ENCODE peak calls at places on chromosomes 2 and 18, in nine cellular contexts. K, B, P, Z, M, R, L, Y and I are unnamed samples.

GRCh38 chr2:165827219-165827920 is 33.3 kb upstream of the GALNT3 start:
- DNase-seq in P (no peak), Y (no peak), K (no peak), R (no peak), B (no peak), L (no peak), Z (no peak), M (no peak), I (no peak)

GRCh38 chr2:120017201-120017600 is 4.3 kb downstream of the EPB41L5 start:
- DNase-seq in M (no peak), Z (no peak), B (no peak), P (no peak), K (no peak), R (no peak), Y (no peak), L (no peak), I (no peak)

GRCh38 chr2:217331577-217332139 is 471.8 kb upstream of the TNP1 start:
- DNase-seq in L (no peak), K (peak; percentile 45), Y (peak; percentile 86), B (no peak), Z (peak; percentile 29), P (peak; percentile 60), R (no peak), M (peak; percentile 36), I (peak; percentile 42)

GRCh38 chr2:34012728-34013302 is 413.7 kb upstream of the FAM98A start:
- DNase-seq in Z (peak; percentile 43), M (peak; percentile 60), R (peak; percentile 40), Y (peak; percentile 73), L (peak; percentile 10), P (peak; percentile 21), K (no peak), B (no peak), I (no peak)

GRCh38 chr2:236342507-236342906 is 78.3 kb upstream of the ASB18 start:
- DNase-seq in R (no peak), L (no peak), K (no peak), B (no peak), Y (no peak), M (no peak), P (no peak), Z (no peak), I (no peak)

GRCh38 chr2:101949304-101949703 is 42.5 kb upstream of the IL1R2 start:
- DNase-seq in K (no peak), Z (no peak), B (no peak), P (no peak), M (no peak), R (no peak), L (no peak), Y (no peak), I (no peak)

GRCh38 chr2:206556357-206556949 is 85.8 kb upstream of the FAM237A start:
- DNase-seq in K (no peak), L (peak; percentile 21), Z (no peak), M (no peak), R (no peak), Y (peak; percentile 64), P (peak; percentile 63), B (no peak), I (peak; percentile 47)

GRCh38 chr2:219220652-219221402 is 2.1 kb upstream of the ABCB6 start:
- DNase-seq in B (no peak), M (no peak), L (no peak), R (no peak), Y (no peak), Z (no peak), P (no peak), K (no peak), I (no peak)

GRCh38 chr2:121489284-121489683 is 41.4 kb upstream of the RNU4ATAC start:
- DNase-seq in R (no peak), P (peak; percentile 43), K (no peak), Y (peak; percentile 42), Z (peak; percentile 57), B (no peak), M (peak; percentile 35), L (no peak), I (peak; percentile 65)

GRCh38 chr2:186523781-186524180 is 37.7 kb downstream of the ZC3H15 start:
- DNase-seq in M (no peak), K (no peak), B (no peak), R (no peak), P (no peak), L (no peak), Y (no peak), Z (no peak), I (no peak)

GRCh38 chr2:83394134-83394965 is 1064.7 kb downstream of the SUCLG1 start:
- DNase-seq in L (no peak), Y (no peak), K (no peak), B (no peak), Z (no peak), M (no peak), P (no peak), R (no peak), I (no peak)

GRCh38 chr2:36672199-36672598 is 24.3 kb upstream of the VIT start:
- DNase-seq in M (no peak), L (no peak), Y (peak; percentile 69), K (no peak), R (no peak), B (no peak), Z (no peak), P (peak; percentile 54), I (peak; percentile 50)

GRCh38 chr18:11470941-11471340 is 138.5 kb upstream of the SLC35G4 start:
- DNase-seq in Z (no peak), B (no peak), M (no peak), Y (no peak), P (no peak), R (no peak), L (no peak), K (no peak), I (no peak)

GRCh38 chr18:60176271-60176670 is 196.3 kb downstream of the MC4R start:
- DNase-seq in K (no peak), P (peak; percentile 0), B (no peak), Z (no peak), M (no peak), R (no peak), L (no peak), Y (no peak), I (no peak)

GRCh38 chr18:60174832-60175231 is 197.7 kb downstream of the MC4R start:
- DNase-seq in B (no peak), M (no peak), Z (no peak), R (no peak), K (no peak), L (no peak), P (no peak), Y (no peak), I (no peak)

GRCh38 chr18:60172030-60172429 is 200.5 kb downstream of the MC4R start:
- DNase-seq in Y (no peak), M (no peak), B (no peak), P (no peak), Z (no peak), R (no peak), L (no peak), K (no peak), I (no peak)
- TF ChIP-seq CTCF in Y (no peak), M (no peak), B (no peak), P (no peak), Z (no peak), R (no peak), L (no peak), K (no peak), I (no peak)

GRCh38 chr18:8842506-8842905 is 137.2 kb downstream of the MTCL1 start:
- DNase-seq in K (no peak), Z (no peak), L (no peak), R (no peak), P (no peak), Y (no peak), B (no peak), M (no peak), I (no peak)
- H3K4me3 ChIP-seq in K (no peak overlapping the region), Z (no peak overlapping the region), L (no peak overlapping the region), R (no peak overlapping the region), P (no peak overlapping the region), Y (no peak overlapping the region), B (no peak overlapping the region), M (no peak overlapping the region), I (no peak overlapping the region)

GRCh38 chr18:79001001-79001400 is 21.4 kb downstream of the SALL3 start:
- DNase-seq in Z (no peak), P (no peak), L (no peak), Y (no peak), K (no peak), R (no peak), M (no peak), B (no peak), I (no peak)

GRCh38 chr18:78995740-78996395 is 16.2 kb downstream of the SALL3 start:
- DNase-seq in K (no peak), Z (no peak), Y (no peak), P (no peak), B (no peak), L (no peak), R (no peak), M (no peak), I (no peak)

GRCh38 chr18:78999939-79000338 is 20.3 kb downstream of the SALL3 start:
- DNase-seq in P (no peak), M (no peak), B (no peak), K (no peak), R (no peak), Y (no peak), L (no peak), Z (no peak), I (no peak)

GRCh38 chr18:78996741-78997490 is 17.3 kb downstream of the SALL3 start:
- DNase-seq in B (no peak), M (no peak), K (no peak), Y (no peak), L (no peak), P (no peak), R (no peak), Z (no peak), I (no peak)

DNA sequence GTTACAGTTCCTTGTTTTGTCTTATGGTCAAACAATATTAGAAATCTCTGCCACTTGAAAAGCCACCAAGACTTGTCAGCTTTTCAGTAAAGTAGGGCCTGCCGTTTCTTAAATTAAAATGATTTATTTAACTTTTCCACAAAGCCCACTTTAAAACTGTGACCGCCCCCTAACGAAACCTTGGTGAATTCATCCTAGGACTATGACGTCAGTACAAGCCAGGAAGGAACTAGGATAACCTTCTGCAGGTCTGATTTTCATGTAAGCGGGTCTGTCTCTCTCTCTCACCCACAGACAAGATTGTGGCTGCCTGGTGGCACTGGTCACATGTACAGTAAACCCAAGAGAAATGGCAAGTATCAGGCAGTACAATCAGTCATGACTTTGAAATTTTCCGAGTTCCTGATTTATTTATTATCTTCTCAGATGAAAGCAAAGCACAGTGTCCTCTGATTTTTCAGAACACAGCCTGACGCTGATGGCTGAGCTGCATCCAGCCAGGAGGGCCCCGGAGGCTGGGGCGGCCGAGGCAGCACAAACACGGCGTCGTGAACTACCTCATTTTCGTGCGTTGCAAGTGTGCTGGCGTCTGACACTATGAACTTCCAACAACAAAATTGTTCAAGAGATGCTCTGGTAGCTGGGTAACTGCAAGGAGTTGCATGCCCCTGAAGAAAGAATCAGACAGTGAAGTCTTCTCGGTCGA is 18.9 kb downstream of the SALL3 start:
- DNase-seq in K (no peak), B (no peak), P (no peak), Y (no peak), R (no peak), Z (no peak), M (no peak), L (no peak), I (no peak)
- TF ChIP-seq CTCF in K (no peak), B (no peak), P (no peak), Y (no peak), R (no peak), Z (no peak), M (no peak), L (no peak), I (no peak)

GRCh38 chr2:213148572-213149331 is 2.7 kb downstream of the IKZF2 start:
- DNase-seq in Z (no peak), B (no peak), R (no peak), K (no peak), L (no peak), Y (no peak), M (no peak), P (no peak), I (no peak)
- H3K4me3 ChIP-seq in Z (no peak overlapping the region), B (peak overlapping the region; percentile 99), R (no peak overlapping the region), K (peak overlapping the region; percentile 89), L (no peak overlapping the region), Y (no peak overlapping the region), M (no peak overlapping the region), P (peak overlapping the region; percentile 93), I (peak overlapping the region; percentile 58)